ENCODE peak calls at places on chromosomes 12 and 14, in five cellular contexts. One of them, this sample, is unnamed.

GRCh38 chr12:133130808-133131128 is 341 bp downstream of the ZNF10 start:
- DNase-seq in GM23338: no peak
- DNase-seq in A549: no peak
- DNase-seq in GM12878: no peak
- DNase-seq in Panc1: no peak
- DNase-seq in this sample: peak; percentile 38

GRCh38 chr12:81162725-81163124 is 84.8 kb downstream of the ACSS3 start:
- DNase-seq in GM23338: no peak
- DNase-seq in GM12878: no peak
- DNase-seq in Panc1: no peak
- DNase-seq in A549: no peak
- DNase-seq in this sample: no peak

GRCh38 chr12:41932470-41932991 is 212.1 kb downstream of the GXYLT1 start:
- DNase-seq in GM12878: no peak
- DNase-seq in A549: no peak
- DNase-seq in GM23338: peak; percentile 70
- DNase-seq in Panc1: no peak
- DNase-seq in this sample: no peak

GRCh38 chr12:68106160-68106559 is 53.4 kb downstream of the IFNG start:
- DNase-seq in Panc1: no peak
- DNase-seq in GM12878: no peak
- DNase-seq in A549: no peak
- DNase-seq in GM23338: no peak
- DNase-seq in this sample: no peak

GRCh38 chr12:69345077-69345476 is 3.1 kb upstream of the LYZ start:
- DNase-seq in GM23338: no peak
- DNase-seq in A549: no peak
- DNase-seq in GM12878: no peak
- DNase-seq in Panc1: no peak
- DNase-seq in this sample: no peak

GRCh38 chr12:105814283-105814682 is 324.5 kb downstream of the NUAK1 start:
- DNase-seq in GM23338: no peak
- DNase-seq in Panc1: no peak
- DNase-seq in GM12878: no peak
- DNase-seq in A549: no peak
- DNase-seq in this sample: no peak

GRCh38 chr12:48279096-48279495 is 71.6 kb downstream of the ZNF641 start:
- DNase-seq in GM23338: no peak
- DNase-seq in Panc1: no peak
- DNase-seq in A549: no peak
- DNase-seq in GM12878: no peak
- DNase-seq in this sample: no peak

GRCh38 chr12:82099216-82099615 is 259.0 kb downstream of the CCDC59 start:
- DNase-seq in GM12878: no peak
- DNase-seq in Panc1: no peak
- DNase-seq in GM23338: no peak
- DNase-seq in A549: no peak
- DNase-seq in this sample: no peak

GRCh38 chr12:6323995-6324711 is 13.7 kb downstream of the PLEKHG6 start:
- DNase-seq in GM12878: no peak
- DNase-seq in A549: peak; percentile 6
- DNase-seq in GM23338: no peak
- DNase-seq in Panc1: no peak
- DNase-seq in this sample: no peak

GRCh38 chr12:51926718-51927117 is 19.4 kb downstream of the ACVRL1 start:
- DNase-seq in GM23338: peak; percentile 74
- DNase-seq in A549: peak; percentile 71
- DNase-seq in GM12878: no peak
- DNase-seq in Panc1: no peak
- DNase-seq in this sample: no peak

GRCh38 chr14:69105326-69105725 is 47.6 kb downstream of the DCAF5 start:
- DNase-seq in Panc1: no peak
- DNase-seq in A549: no peak
- DNase-seq in GM23338: no peak
- DNase-seq in GM12878: no peak
- DNase-seq in this sample: no peak

GRCh38 chr14:104752338-104752734 is 611 bp upstream of the SIVA1 start:
- DNase-seq in GM12878: no peak
- DNase-seq in A549: no peak
- DNase-seq in Panc1: no peak
- DNase-seq in GM23338: no peak
- DNase-seq in this sample: no peak

GRCh38 chr14:77883479-77884238 is 83.8 kb downstream of the ADCK1 start:
- DNase-seq in Panc1: no peak
- DNase-seq in GM12878: no peak
- DNase-seq in GM23338: no peak
- DNase-seq in A549: peak; percentile 9
- DNase-seq in this sample: no peak

GRCh38 chr12:99029502-99030271 is 384.6 kb downstream of the APAF1 start:
- DNase-seq in A549: no peak
- DNase-seq in GM12878: no peak
- DNase-seq in Panc1: no peak
- DNase-seq in GM23338: no peak
- DNase-seq in this sample: no peak
- TF ChIP-seq REST in A549: no peak
- TF ChIP-seq REST in GM12878: no peak
- TF ChIP-seq REST in Panc1: no peak
- TF ChIP-seq REST in GM23338: no peak
- TF ChIP-seq REST in this sample: no peak

GRCh38 chr12:112422531-112422930 is 3.8 kb downstream of the PTPN11 start:
- DNase-seq in GM23338: peak; percentile 17
- DNase-seq in Panc1: no peak
- DNase-seq in A549: no peak
- DNase-seq in GM12878: no peak
- DNase-seq in this sample: no peak
- H3K4me3 ChIP-seq in GM23338: no peak overlapping the region
- H3K4me3 ChIP-seq in Panc1: no peak overlapping the region
- H3K4me3 ChIP-seq in A549: no peak overlapping the region
- H3K4me3 ChIP-seq in GM12878: no peak overlapping the region
- H3K4me3 ChIP-seq in this sample: no peak overlapping the region

GRCh38 chr14:74491952-74492351 is 1.2 kb downstream of the NPC2 start:
- DNase-seq in A549: peak; percentile 59
- DNase-seq in GM23338: peak; percentile 57
- DNase-seq in Panc1: no peak
- DNase-seq in GM12878: no peak
- DNase-seq in this sample: no peak
- TF ChIP-seq REST in A549: no peak
- TF ChIP-seq REST in GM23338: no peak
- TF ChIP-seq REST in Panc1: no peak
- TF ChIP-seq REST in GM12878: no peak
- TF ChIP-seq REST in this sample: no peak

GRCh38 chr12:109113661-109114321 is 2.6 kb upstream of the ACACB start:
- DNase-seq in A549: no peak
- DNase-seq in GM12878: no peak
- DNase-seq in Panc1: no peak
- DNase-seq in GM23338: no peak
- DNase-seq in this sample: no peak

GRCh38 chr12:109116611-109116949 is 193 bp downstream of the ACACB start:
- DNase-seq in GM23338: no peak
- DNase-seq in GM12878: no peak
- DNase-seq in A549: no peak
- DNase-seq in Panc1: no peak
- DNase-seq in this sample: no peak

GRCh38 chr12:109115758-109116610 is at the start of gene ACACB:
- DNase-seq in Panc1: no peak
- DNase-seq in GM12878: no peak
- DNase-seq in GM23338: peak; percentile 22
- DNase-seq in A549: no peak
- DNase-seq in this sample: no peak

GRCh38 chr12:109114644-109115043 is 1.7 kb upstream of the ACACB start:
- DNase-seq in A549: no peak
- DNase-seq in Panc1: no peak
- DNase-seq in GM12878: no peak
- DNase-seq in GM23338: no peak
- DNase-seq in this sample: no peak

DNA sequence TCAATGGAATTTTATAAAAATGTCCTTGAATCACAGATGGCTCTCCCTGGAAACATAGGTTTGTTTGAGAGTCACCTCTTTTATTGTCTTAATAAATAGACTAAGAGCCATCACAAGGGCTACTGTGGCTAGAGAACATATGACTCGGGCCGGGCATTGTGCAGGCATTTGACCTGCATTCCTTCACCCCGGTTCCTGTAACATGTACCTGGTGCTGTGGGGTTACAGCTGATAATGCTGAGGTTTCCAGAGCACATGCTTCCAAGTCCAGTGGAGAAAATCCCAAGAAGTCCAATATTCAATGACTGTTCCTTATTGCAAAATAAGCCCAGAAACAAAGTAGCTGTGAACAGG is 1.0 kb upstream of the ACACB start:
- DNase-seq in GM12878: no peak
- DNase-seq in A549: no peak
- DNase-seq in Panc1: no peak
- DNase-seq in GM23338: no peak
- DNase-seq in this sample: no peak
- H3K4me3 ChIP-seq in GM12878: no peak overlapping the region
- H3K4me3 ChIP-seq in A549: no peak overlapping the region
- H3K4me3 ChIP-seq in Panc1: no peak overlapping the region
- H3K4me3 ChIP-seq in GM23338: no peak overlapping the region
- H3K4me3 ChIP-seq in this sample: no peak overlapping the region

DNA sequence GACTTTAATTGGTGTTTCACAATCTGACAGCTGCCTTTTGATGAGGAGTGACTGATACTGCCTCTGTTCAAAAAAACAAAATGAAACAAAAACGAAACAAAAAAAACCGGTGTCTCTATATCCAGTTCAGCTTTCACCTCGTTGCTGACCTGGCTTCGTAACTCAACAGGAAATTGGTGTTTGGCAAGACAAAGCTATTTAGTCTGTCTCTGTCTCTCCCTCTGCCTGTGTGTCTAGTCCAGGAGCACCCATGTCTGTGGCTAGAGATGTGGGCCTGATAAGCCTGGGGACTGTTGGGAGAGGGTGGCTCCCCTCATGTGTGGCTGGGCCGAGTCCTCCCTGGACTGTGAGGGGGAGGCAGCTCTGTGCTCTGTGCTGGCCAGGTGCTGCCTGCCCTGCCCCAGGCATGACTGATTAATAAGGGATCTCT is 11.3 kb downstream of the CACNA1C start:
- DNase-seq in Panc1: no peak
- DNase-seq in A549: no peak
- DNase-seq in GM12878: peak; percentile 28
- DNase-seq in GM23338: no peak
- DNase-seq in this sample: peak; percentile 68
- TF ChIP-seq REST in Panc1: no peak
- TF ChIP-seq REST in A549: no peak
- TF ChIP-seq REST in GM12878: no peak
- TF ChIP-seq REST in GM23338: no peak
- TF ChIP-seq REST in this sample: no peak

GRCh38 chr12:94686834-94687628 is 36.7 kb upstream of the TMCC3 start:
- DNase-seq in GM23338: no peak
- DNase-seq in A549: no peak
- DNase-seq in GM12878: no peak
- DNase-seq in Panc1: no peak
- DNase-seq in this sample: no peak

GRCh38 chr12:94689646-94690036 is 39.3 kb upstream of the TMCC3 start:
- DNase-seq in A549: no peak
- DNase-seq in GM12878: no peak
- DNase-seq in Panc1: no peak
- DNase-seq in GM23338: no peak
- DNase-seq in this sample: no peak

GRCh38 chr12:94694732-94695131 is 44.4 kb upstream of the TMCC3 start:
- DNase-seq in Panc1: no peak
- DNase-seq in GM12878: no peak
- DNase-seq in GM23338: no peak
- DNase-seq in A549: no peak
- DNase-seq in this sample: no peak

GRCh38 chr12:94689002-94689645 is 38.8 kb upstream of the TMCC3 start:
- DNase-seq in GM23338: no peak
- DNase-seq in GM12878: no peak
- DNase-seq in Panc1: no peak
- DNase-seq in A549: no peak
- DNase-seq in this sample: no peak

GRCh38 chr12:94690199-94690695 is 39.9 kb upstream of the TMCC3 start:
- DNase-seq in GM12878: no peak
- DNase-seq in A549: no peak
- DNase-seq in GM23338: no peak
- DNase-seq in Panc1: no peak
- DNase-seq in this sample: no peak
- H3K4me3 ChIP-seq in GM12878: no peak overlapping the region
- H3K4me3 ChIP-seq in A549: no peak overlapping the region
- H3K4me3 ChIP-seq in GM23338: no peak overlapping the region
- H3K4me3 ChIP-seq in Panc1: no peak overlapping the region
- H3K4me3 ChIP-seq in this sample: no peak overlapping the region

DNA sequence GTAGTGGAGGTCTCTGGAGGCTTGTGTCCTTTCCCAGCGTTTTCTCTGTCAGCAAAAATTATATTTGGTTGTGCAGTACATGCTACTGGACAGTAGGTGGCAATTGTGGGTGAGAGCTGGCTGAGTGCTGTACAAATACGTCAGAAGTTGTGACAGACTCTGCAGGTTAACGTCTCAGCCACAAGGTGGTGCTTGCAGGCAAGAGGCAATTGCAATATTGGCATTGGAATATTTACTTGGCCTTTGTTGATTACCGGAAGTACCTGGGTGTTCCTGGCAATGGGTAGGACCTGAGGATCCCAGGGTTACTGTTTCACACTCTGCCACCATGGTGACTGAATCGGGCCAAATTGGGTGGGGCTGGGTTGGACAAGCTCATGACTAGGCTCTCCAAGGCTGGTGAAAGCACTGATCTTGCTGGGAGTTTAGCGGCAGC is 333.9 kb upstream of the LMO3 start:
- DNase-seq in GM12878: peak; percentile 26
- DNase-seq in Panc1: peak; percentile 35
- DNase-seq in GM23338: peak; percentile 93
- DNase-seq in A549: peak; percentile 94
- DNase-seq in this sample: peak; percentile 79
- TF ChIP-seq REST in GM12878: no peak
- TF ChIP-seq REST in Panc1: no peak
- TF ChIP-seq REST in GM23338: no peak
- TF ChIP-seq REST in A549: no peak
- TF ChIP-seq REST in this sample: no peak

This sample was measured in HL-60.